ENCODE peak calls at places on chromosomes 1 and 21, in six cellular contexts. I, G, V, O, J and L are unnamed samples.

GRCh38 chr1:229105109-229105508 is 165.8 kb upstream of the RAB4A start:
- DNase-seq in I (no peak), G (no peak), V (no peak), O (peak; percentile 78), J (no peak), L (no peak)

GRCh38 chr21:29182674-29183073 is 52.2 kb downstream of the MAP3K7CL start:
- DNase-seq in I (peak; percentile 29), G (no peak), V (peak; percentile 36), O (no peak), J (no peak), L (no peak)

GRCh38 chr1:52385376-52385775 is 18.8 kb downstream of the ORC1 start:
- DNase-seq in I (no peak), G (no peak), V (no peak), O (no peak), J (no peak), L (no peak)

GRCh38 chr1:113090051-113090450 is 17.1 kb downstream of the LRIG2 start:
- DNase-seq in I (no peak), G (no peak), V (no peak), O (no peak), J (no peak), L (no peak)

GRCh38 chr1:204923209-204923608 is 52.5 kb downstream of the NFASC start:
- DNase-seq in I (no peak), G (no peak), V (no peak), O (no peak), J (no peak), L (no peak)

GRCh38 chr1:23216771-23217420 is 406 bp downstream of the HTR1D start:
- DNase-seq in I (no peak), G (no peak), V (no peak), O (peak; percentile 27), J (no peak), L (no peak)

GRCh38 chr1:25484096-25484495 is 53.4 kb downstream of the MACO1 start:
- DNase-seq in I (no peak), G (no peak), V (no peak), O (peak; percentile 71), J (no peak), L (peak; percentile 77)

GRCh38 chr1:218377143-218377660 is 32.1 kb downstream of the TGFB2 start:
- DNase-seq in I (peak; percentile 93), G (peak; percentile 95), V (peak; percentile 99), O (no peak), J (no peak), L (no peak)

GRCh38 chr1:160362168-160362941 is 4.5 kb upstream of the NHLH1 start:
- DNase-seq in I (no peak), G (no peak), V (no peak), O (no peak), J (no peak), L (no peak)

GRCh38 chr1:67300561-67300960 is 7.1 kb upstream of the IL12RB2 start:
- DNase-seq in I (no peak), G (no peak), V (no peak), O (no peak), J (no peak), L (no peak)

GRCh38 chr1:232728507-232729263 is 76.5 kb upstream of the MAP10 start:
- DNase-seq in I (no peak), G (no peak), V (peak; percentile 26), O (no peak), J (peak; percentile 53), L (no peak)

GRCh38 chr1:99266731-99267130 is 2.4 kb downstream of the PLPPR4 start:
- DNase-seq in I (no peak), G (no peak), V (peak; percentile 96), O (no peak), J (no peak), L (no peak)

GRCh38 chr1:29975036-29975694 is 738.8 kb downstream of the PTPRU start:
- DNase-seq in I (peak; percentile 24), G (peak; percentile 32), V (peak; percentile 49), O (no peak), J (no peak), L (no peak)

GRCh38 chr1:41615316-41615715 is 130.8 kb upstream of the EDN2 start:
- DNase-seq in I (no peak), G (no peak), V (no peak), O (no peak), J (no peak), L (no peak)

GRCh38 chr1:91640877-91641526 is 140.4 kb downstream of the CDC7 start:
- DNase-seq in I (no peak), G (no peak), V (no peak), O (no peak), J (no peak), L (no peak)

GRCh38 chr1:219834247-219834917 is 94.0 kb downstream of the SLC30A10 start:
- DNase-seq in I (no peak), G (no peak), V (no peak), O (no peak), J (no peak), L (no peak)

GRCh38 chr1:47351305-47351704 is 17.7 kb downstream of the CMPK1 start:
- DNase-seq in I (peak; percentile 17), G (peak; percentile 52), V (peak; percentile 76), O (no peak), J (no peak), L (no peak)

GRCh38 chr1:157073944-157074685 is 25.5 kb downstream of the ETV3L start:
- DNase-seq in I (peak; percentile 74), G (peak; percentile 54), V (peak; percentile 68), O (peak; percentile 77), J (peak; percentile 72), L (peak; percentile 16)

GRCh38 chr1:226677121-226678020 is 61.7 kb downstream of the ITPKB start:
- DNase-seq in I (peak; percentile 20), G (peak; percentile 93), V (peak; percentile 87), O (peak; percentile 57), J (peak; percentile 93), L (peak; percentile 72)

GRCh38 chr1:18121072-18121820 is 13.6 kb downstream of the IGSF21 start:
- DNase-seq in I (no peak), G (no peak), V (no peak), O (no peak), J (no peak), L (no peak)

GRCh38 chr1:93734999-93735398 is 53.4 kb upstream of the BCAR3 start:
- DNase-seq in I (peak; percentile 19), G (no peak), V (no peak), O (no peak), J (no peak), L (no peak)

GRCh38 chr1:117843791-117844190 is 85.6 kb downstream of the GDAP2 start:
- DNase-seq in I (no peak), G (no peak), V (peak; percentile 41), O (no peak), J (no peak), L (no peak)

GRCh38 chr1:211344335-211344664 is 17.7 kb downstream of the TRAF5 start:
- DNase-seq in I (no peak), G (no peak), V (peak; percentile 32), O (no peak), J (no peak), L (no peak)

GRCh38 chr1:234597894-234598293 is 12.1 kb downstream of the IRF2BP2 start:
- DNase-seq in I (peak; percentile 75), G (peak; percentile 51), V (peak; percentile 66), O (peak; percentile 55), J (no peak), L (no peak)

GRCh38 chr1:237105826-237106225 is 63.8 kb downstream of the RYR2 start:
- DNase-seq in I (no peak), G (no peak), V (no peak), O (no peak), J (no peak), L (no peak)

DNA sequence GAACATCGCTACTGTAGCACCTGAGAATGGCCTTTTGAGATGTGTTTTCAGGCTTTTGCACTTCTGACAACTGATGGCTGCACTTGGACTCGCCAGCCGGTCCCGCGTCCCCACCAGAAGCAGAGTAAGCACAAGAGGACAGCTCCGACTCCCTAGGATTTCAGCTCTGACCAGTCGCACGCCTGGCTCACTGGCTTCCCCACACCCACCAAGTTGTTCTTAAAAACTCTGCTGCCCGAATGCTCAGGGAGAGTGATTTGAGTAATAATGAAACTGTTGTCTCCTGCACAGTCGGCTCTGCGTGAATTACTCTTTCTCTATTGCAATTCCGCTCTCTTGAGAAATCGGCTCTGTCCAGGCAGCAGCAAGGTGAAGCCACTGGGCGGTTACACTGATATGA is 40.2 kb upstream of the NLRP3 start:
- DNase-seq in I (no peak), G (no peak), V (no peak), O (no peak), J (no peak), L (no peak)
- H3K27ac ChIP-seq in I (no peak overlapping the region), G (no peak overlapping the region), V (no peak overlapping the region), O (no peak overlapping the region), J (no peak overlapping the region), L (no peak overlapping the region)

DNA sequence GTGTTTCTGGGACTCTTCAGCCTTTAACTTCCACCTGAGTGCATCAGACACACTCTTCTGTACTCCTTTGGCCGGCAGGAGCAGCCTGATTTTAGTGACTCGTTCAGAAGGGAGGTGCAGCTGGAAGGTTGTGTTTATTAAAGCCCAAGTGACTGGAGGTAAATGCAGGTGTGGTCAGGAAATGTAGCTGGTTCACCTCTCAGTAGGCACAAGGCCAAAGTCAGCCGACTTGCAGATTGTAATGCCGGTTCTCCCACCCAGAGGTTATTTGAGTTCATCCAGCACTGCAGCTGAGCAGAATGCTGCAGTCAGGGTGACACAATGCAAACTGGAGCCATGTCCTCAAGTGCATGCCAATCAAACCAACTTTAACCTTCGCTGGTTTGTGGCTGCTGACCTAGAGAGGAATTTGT is 91.5 kb downstream of the SPATA46 start:
- DNase-seq in I (no peak), G (peak; percentile 84), V (no peak), O (peak; percentile 95), J (no peak), L (no peak)
- H3K27ac ChIP-seq in I (no peak overlapping the region), G (no peak overlapping the region), V (no peak overlapping the region), O (peak overlapping the region; percentile 85), J (no peak overlapping the region), L (no peak overlapping the region)

GRCh38 chr1:28173980-28174297 is 2.6 kb downstream of the PTAFR start:
- DNase-seq in I (no peak), G (no peak), V (peak; percentile 67), O (no peak), J (no peak), L (peak; percentile 12)
- H3K27ac ChIP-seq in I (no peak overlapping the region), G (no peak overlapping the region), V (peak overlapping the region; percentile 2), O (peak overlapping the region; percentile 81), J (no peak overlapping the region), L (peak overlapping the region; percentile 46)

DNA sequence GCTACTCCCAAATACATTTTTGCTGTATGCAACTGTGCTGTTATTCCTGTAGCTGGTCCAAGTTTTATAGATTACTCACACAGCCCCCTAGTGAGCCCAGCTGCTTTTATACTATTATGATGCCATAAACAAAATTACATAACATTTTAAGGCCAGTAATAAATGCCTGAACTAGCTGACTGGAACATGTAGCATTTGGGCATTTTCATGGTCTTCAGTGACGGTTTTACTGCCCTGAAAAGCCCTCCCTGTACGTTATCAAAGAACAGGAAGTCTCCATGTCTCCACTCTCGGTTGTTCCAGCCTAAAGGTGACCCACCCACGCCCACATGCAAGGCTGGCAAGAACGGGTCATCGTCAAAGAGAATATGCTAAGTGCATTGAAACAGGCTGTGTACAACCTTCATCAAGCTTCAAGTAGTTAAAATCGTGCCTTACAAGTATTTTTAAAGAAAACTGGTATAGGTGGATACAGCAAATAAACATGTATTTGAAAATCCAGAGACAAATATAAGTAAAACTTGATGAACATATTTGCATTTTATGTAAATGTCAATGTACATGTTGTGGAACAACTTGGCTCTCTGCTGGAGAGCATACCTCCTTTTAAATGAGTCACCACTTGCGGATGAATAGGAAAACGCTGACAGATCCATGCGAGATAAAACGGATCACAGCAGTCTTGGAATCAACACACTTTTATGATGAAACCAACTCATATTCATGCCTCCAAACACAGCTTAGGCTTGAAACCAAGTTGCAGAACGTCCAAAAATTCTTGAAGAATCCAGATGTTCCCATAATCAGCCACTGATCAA is 520.5 kb downstream of the SMYD3 start:
- DNase-seq in I (peak; percentile 11), G (peak; percentile 72), V (peak; percentile 88), O (no peak), J (no peak), L (no peak)
- H3K27ac ChIP-seq in I (no peak overlapping the region), G (no peak overlapping the region), V (peak overlapping the region; percentile 76), O (no peak overlapping the region), J (no peak overlapping the region), L (no peak overlapping the region)

GRCh38 chr21:33255404-33255803 is 10.8 kb upstream of the IL10RB start:
- DNase-seq in I (no peak), G (no peak), V (no peak), O (no peak), J (no peak), L (no peak)
- H3K27ac ChIP-seq in I (no peak overlapping the region), G (no peak overlapping the region), V (no peak overlapping the region), O (no peak overlapping the region), J (no peak overlapping the region), L (no peak overlapping the region)